ENCODE peak calls at places on chromosomes 11 and 22, in seven cellular contexts. C is lung; Y is CD4-positive, CD25-positive, alpha-beta regulatory T cell; P is right lobe of liver; V is adrenal gland; H is CD8-positive, alpha-beta T cell; T is ovary. A is an unnamed sample.
A peak's percentile ranks its signal among the peaks of the same experiment; 100 is the strongest.

GRCh38 chr11:1300121-1300520 is 9.3 kb downstream of the TOLLIP start:
- DNase-seq in C (peak; percentile 9), Y (no peak), P (peak; percentile 30), V (peak; percentile 19), H (no peak), T (peak; percentile 25), A (no peak)

GRCh38 chr11:117076941-117077659 is 21.1 kb downstream of the SIK3 start:
- DNase-seq in C (no peak), Y (no peak), P (peak; percentile 68), V (no peak), H (no peak), T (no peak), A (no peak)

GRCh38 chr11:30917859-30918478 is 331.8 kb upstream of the MPPED2 start:
- DNase-seq in C (no peak), Y (no peak), P (no peak), V (peak; percentile 26), H (no peak), T (no peak), A (no peak)

GRCh38 chr11:124172599-124172998 is 10.5 kb upstream of the OR10D3 start:
- DNase-seq in C (no peak), Y (no peak), P (no peak), V (no peak), H (no peak), T (no peak), A (no peak)

GRCh38 chr11:101862410-101863233 is 52.2 kb upstream of the CEP126 start:
- DNase-seq in C (no peak), Y (no peak), P (peak; percentile 47), V (peak; percentile 24), H (no peak), T (no peak), A (peak; percentile 20)

GRCh38 chr11:69163842-69164241 is 8.1 kb downstream of the SMIM38 start:
- DNase-seq in C (no peak), Y (no peak), P (no peak), V (no peak), H (no peak), T (no peak), A (no peak)

GRCh38 chr11:103987631-103988594 is 48.5 kb upstream of the DDI1 start:
- DNase-seq in C (no peak), Y (no peak), P (no peak), V (no peak), H (no peak), T (no peak), A (no peak)

GRCh38 chr11:118111019-118111743 is 24.4 kb upstream of the SMIM35 start:
- DNase-seq in C (no peak), Y (no peak), P (no peak), V (no peak), H (no peak), T (no peak), A (peak; percentile 54)

GRCh38 chr11:36041988-36042606 is 98.2 kb downstream of the LDLRAD3 start:
- DNase-seq in C (no peak), Y (no peak), P (no peak), V (no peak), H (no peak), T (no peak), A (no peak)

GRCh38 chr22:25702571-25703167 is 39.3 kb upstream of the MYO18B start:
- DNase-seq in C (no peak), Y (peak; percentile 4), P (no peak), V (no peak), H (no peak), T (no peak), A (no peak)

DNA sequence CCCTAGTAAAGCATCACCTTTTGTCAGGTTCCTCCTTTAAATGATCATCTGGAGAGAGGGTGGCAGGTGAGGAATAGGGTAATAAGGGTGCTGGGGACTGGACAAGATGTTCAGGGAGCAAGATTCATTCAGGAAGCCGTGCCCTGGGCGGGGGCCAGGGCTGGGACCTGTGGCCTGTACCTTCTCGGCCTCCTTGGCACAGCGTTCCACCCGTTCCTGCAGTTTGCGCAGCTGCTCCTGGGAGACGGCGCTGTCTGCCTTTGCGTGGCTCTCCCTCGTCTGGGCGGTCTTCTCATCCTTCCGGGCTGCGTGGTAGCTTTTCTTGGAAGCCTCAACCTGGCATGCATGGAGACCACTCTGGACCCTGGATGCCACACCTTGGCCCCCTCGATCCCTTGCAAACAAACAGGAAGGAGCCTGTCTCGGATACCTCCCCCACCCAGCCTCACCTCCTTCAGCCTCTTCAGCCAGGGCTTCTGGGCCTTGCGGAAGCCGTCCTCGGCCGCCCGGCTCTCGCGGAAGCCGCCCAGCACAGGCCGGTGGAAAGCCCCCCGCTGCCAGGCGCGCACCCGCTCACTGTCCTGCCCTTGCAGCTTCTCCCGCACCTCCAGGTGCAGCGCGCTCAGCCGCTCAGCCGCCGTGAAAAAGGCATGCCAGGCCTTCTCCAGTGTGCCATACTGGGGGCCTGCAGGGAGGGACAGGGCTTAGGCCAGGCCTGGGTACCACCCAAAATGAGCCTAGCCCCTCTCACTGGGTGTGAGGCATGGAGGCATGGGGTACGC is 3.5 kb upstream of the ARFGAP2 start:
- DNase-seq in C (no peak), Y (no peak), P (no peak), V (no peak), H (no peak), T (no peak), A (no peak)
- H3K4me1 ChIP-seq in C (no peaks in the 10 kb centered on the region), Y (peaks cover 27% of the 10 kb centered on the region), P (no peaks in the 10 kb centered on the region), V (peaks cover 63% of the 10 kb centered on the region), H (peaks cover 20% of the 10 kb centered on the region), T (peaks cover 18% of the 10 kb centered on the region), A (peaks cover 14% of the 10 kb centered on the region)

DNA sequence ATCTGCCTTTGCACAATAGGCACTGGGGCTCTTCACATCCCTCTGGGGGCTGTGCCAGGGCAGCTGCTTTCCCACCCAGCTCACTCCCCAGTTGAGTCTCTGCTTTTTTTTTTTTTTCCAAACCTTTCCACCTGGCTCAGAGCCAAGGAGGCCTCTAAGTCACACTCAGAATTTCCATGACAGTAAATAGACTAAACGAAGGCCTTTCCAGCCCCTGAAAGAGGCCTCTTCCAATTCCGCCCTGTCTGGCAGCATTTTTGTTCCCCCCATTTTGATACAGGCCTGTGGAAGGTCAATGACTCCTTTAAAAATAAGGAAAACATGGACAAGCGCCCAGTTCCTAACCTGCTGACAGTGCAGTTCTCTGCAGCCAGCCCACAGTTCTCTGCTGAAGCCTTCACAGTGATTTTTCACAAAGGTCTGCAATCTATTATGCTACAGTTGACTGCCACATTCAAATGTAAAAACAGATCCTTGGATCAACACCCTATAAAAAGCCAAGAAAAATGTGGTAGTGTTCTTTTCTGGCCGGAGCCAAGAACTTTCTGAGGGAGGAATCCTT is 107.5 kb upstream of the SESN3 start:
- DNase-seq in C (peak; percentile 72), Y (no peak), P (peak; percentile 89), V (peak; percentile 79), H (no peak), T (peak; percentile 85), A (peak; percentile 50)
- H3K27ac ChIP-seq in C (peak overlapping the region; percentile 43), Y (no peak overlapping the region), P (peak overlapping the region; percentile 61), V (peak overlapping the region; percentile 63), H (no peak overlapping the region), T (peak overlapping the region; percentile 50), A (peak overlapping the region; percentile 53)

GRCh38 chr11:112881461-112881860 is 79.8 kb upstream of the NCAM1 start:
- DNase-seq in C (peak; percentile 53), Y (no peak), P (no peak), V (peak; percentile 78), H (no peak), T (peak; percentile 71), A (peak; percentile 49)
- H3K4me3 ChIP-seq in C (no peak overlapping the region), Y (no peak overlapping the region), P (no peak overlapping the region), V (peak overlapping the region; percentile 24), H (no peak overlapping the region), T (peak overlapping the region; percentile 27), A (peak overlapping the region; percentile 20)

GRCh38 chr11:123060265-123061000 is 1.5 kb downstream of the HSPA8 start:
- DNase-seq in C (no peak), Y (no peak), P (no peak), V (no peak), H (peak; percentile 25), T (no peak), A (no peak)
- H3K4me1 ChIP-seq in C (peaks cover 9% of the 10 kb centered on the region), Y (peaks cover 86% of the 10 kb centered on the region), P (no peaks in the 10 kb centered on the region), V (peaks cover 78% of the 10 kb centered on the region), H (peaks cover 60% of the 10 kb centered on the region), T (peaks cover 8% of the 10 kb centered on the region), A (peaks cover 13% of the 10 kb centered on the region)

DNA sequence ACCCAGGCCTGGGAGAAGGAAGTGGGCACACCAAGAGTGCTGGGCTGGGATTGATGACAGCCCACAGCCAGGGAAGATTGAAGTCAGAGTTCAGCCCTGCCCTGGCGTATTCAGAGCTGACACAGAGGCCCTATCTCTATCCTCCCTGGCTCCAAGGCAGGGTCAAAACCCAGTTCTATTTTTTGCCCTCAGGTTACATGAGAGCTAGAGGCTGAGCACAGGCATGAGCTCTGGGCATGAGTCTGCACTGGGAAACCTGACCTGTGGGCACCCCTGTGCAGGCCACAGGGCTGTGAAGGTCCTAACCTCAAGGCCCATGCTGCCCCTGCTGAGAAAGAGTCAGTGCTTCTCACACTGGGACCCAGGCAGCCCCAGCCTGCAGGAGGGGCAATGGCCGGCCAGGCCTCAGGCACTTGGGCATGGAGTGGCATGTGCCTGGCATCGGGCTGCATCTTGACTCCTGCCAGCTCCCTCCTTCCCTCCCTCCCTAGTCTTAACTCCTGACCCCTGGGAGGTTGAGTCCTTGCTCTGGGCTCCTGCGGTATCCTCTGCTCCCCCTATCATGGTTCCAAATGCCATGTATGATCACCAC is 5.4 kb downstream of the SLC35E4 start:
- DNase-seq in C (no peak), Y (no peak), P (no peak), V (no peak), H (no peak), T (no peak), A (no peak)
- H3K27ac ChIP-seq in C (no peak overlapping the region), Y (no peak overlapping the region), P (no peak overlapping the region), V (no peak overlapping the region), H (no peak overlapping the region), T (no peak overlapping the region), A (no peak overlapping the region)

DNA sequence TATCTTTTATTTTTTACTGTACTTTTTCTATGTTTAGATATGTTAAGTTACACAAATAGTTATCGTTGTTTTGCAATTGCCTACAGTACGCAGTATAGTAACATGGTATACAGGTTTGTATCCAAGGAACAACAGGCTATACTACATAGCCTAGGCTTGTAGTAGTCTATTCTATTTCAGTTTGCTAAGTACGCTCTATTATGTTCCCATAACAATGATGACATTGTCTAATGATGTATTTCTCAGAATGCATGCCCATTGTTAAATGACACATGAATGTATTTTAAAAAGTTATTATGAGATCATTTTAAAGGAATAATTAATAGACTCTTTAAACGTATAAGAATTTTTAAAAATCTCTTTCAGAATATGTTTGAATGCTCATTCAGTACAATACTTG is 696.7 kb upstream of the CCDC90B start:
- DNase-seq in C (no peak), Y (no peak), P (no peak), V (no peak), H (no peak), T (no peak), A (no peak)
- H3K4me3 ChIP-seq in C (no peak overlapping the region), Y (no peak overlapping the region), P (no peak overlapping the region), V (no peak overlapping the region), H (no peak overlapping the region), T (no peak overlapping the region), A (no peak overlapping the region)

A was measured in colonic mucosa.